ENCODE peak calls at places on chromosomes 12 and 14, in ten cellular contexts. J is fibroblast of lung, Z is tibial artery, A is GM23338, S is aorta, Q is right lobe of liver, U is esophagus squamous epithelium, F is uterus, L is neural progenitor cell, M is GM23248. O is an unnamed sample.

GRCh38 chr12:12890492-12890814 is 909 bp upstream of the GPRC5A start:
- DNase-seq in J (peak; percentile 55), Z (no peak), A (peak; percentile 34), S (no peak), Q (no peak), U (no peak), F (no peak), L (no peak), M (no peak), O (no peak)

GRCh38 chr12:105409881-105410471 is 79.5 kb downstream of the C12orf75 start:
- DNase-seq in J (peak; percentile 64), Z (peak; percentile 62), A (no peak), S (peak; percentile 70), Q (no peak), U (no peak), F (no peak), L (no peak), M (peak; percentile 62), O (no peak)

GRCh38 chr14:22099942-22100763 is 426.5 kb upstream of the OR4E1 start:
- DNase-seq in J (peak; percentile 52), Z (peak; percentile 79), A (peak; percentile 92), S (peak; percentile 61), Q (no peak), U (no peak), F (peak; percentile 74), L (peak; percentile 87), M (peak; percentile 60), O (no peak)

GRCh38 chr14:75303415-75303814 is 24.8 kb downstream of the FOS start:
- DNase-seq in J (peak; percentile 79), Z (peak; percentile 69), A (peak; percentile 90), S (no peak), Q (no peak), U (no peak), F (peak; percentile 61), L (peak; percentile 83), M (peak; percentile 83), O (no peak)

GRCh38 chr14:71250791-71251190 is 343.5 kb downstream of the PCNX1 start:
- DNase-seq in J (no peak), Z (no peak), A (no peak), S (no peak), Q (no peak), U (no peak), F (no peak), L (no peak), M (no peak), O (no peak)

GRCh38 chr12:52860102-52860838 is 11.5 kb upstream of the KRT78 start:
- DNase-seq in J (peak; percentile 27), Z (no peak), A (no peak), S (peak; percentile 27), Q (no peak), U (no peak), F (no peak), L (no peak), M (peak; percentile 60), O (no peak)

GRCh38 chr12:132445884-132446471 is 44.0 kb upstream of the FBRSL1 start:
- DNase-seq in J (peak; percentile 82), Z (no peak), A (peak; percentile 98), S (peak; percentile 75), Q (peak; percentile 56), U (no peak), F (peak; percentile 26), L (peak; percentile 92), M (peak; percentile 82), O (no peak)

GRCh38 chr12:112381898-112382796 is at the start of gene HECTD4:
- DNase-seq in J (peak; percentile 76), Z (peak; percentile 97), A (peak; percentile 97), S (peak; percentile 97), Q (peak; percentile 98), U (peak; percentile 67), F (peak; percentile 90), L (peak; percentile 99), M (peak; percentile 98), O (no peak)

GRCh38 chr14:95104911-95105310 is 52.4 kb downstream of the DICER1 start:
- DNase-seq in J (no peak), Z (no peak), A (no peak), S (no peak), Q (no peak), U (no peak), F (no peak), L (no peak), M (no peak), O (no peak)
- H3K27ac ChIP-seq in J (no peak overlapping the region), Z (no peak overlapping the region), A (no peak overlapping the region), S (no peak overlapping the region), Q (no peak overlapping the region), U (no peak overlapping the region), F (no peak overlapping the region), L (no peak overlapping the region), M (no peak overlapping the region), O (no peak overlapping the region)

GRCh38 chr12:57106021-57106708 is 5.0 kb downstream of the STAT6 start:
- DNase-seq in J (no peak), Z (no peak), A (no peak), S (no peak), Q (no peak), U (no peak), F (no peak), L (no peak), M (no peak), O (no peak)

GRCh38 chr12:57107456-57107855 is 3.7 kb downstream of the STAT6 start:
- DNase-seq in J (no peak), Z (no peak), A (no peak), S (no peak), Q (no peak), U (no peak), F (no peak), L (no peak), M (peak; percentile 15), O (peak; percentile 87)

GRCh38 chr12:57103856-57104255 is 7.3 kb downstream of the STAT6 start:
- DNase-seq in J (no peak), Z (no peak), A (no peak), S (no peak), Q (no peak), U (no peak), F (no peak), L (no peak), M (no peak), O (no peak)

GRCh38 chr12:57104292-57104910 is 6.8 kb downstream of the STAT6 start:
- DNase-seq in J (no peak), Z (no peak), A (no peak), S (no peak), Q (no peak), U (no peak), F (no peak), L (no peak), M (no peak), O (peak; percentile 80)

DNA sequence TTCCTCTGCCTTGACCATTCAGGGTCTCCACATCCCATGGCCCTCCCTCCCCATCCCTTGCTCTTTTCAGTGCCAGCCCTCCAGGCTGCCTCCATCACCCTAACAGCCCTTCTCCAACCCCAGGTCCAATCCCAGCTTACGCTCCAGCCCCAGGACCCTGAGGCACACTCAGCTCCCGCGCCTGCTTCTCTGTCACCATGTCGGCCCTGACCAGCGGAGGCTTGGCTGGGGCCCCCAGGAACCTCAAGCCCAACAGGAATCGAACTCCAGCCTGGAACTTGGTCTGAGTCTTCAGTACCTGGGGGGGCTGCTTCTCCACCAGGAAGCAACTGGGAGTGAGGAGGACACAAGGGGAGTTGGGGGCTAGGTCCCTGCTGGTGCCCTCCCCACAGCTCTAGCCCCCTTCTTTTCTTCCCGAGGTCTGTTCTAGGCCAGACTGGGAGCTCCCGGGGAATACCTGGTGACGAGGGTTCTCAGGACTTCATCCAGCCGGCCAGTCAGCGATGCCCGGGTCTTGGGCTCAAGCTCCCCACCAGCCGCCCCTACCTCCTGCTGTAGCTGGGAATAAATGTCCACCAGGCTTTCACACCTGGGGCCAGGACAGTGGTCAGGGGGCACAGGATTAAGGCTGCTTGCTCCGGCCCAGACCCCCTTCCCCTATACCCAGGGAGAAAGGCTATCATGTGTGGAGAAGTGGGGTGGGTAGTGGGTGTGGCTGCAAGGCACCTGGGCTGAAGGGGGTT is 6.0 kb downstream of the STAT6 start:
- DNase-seq in J (no peak), Z (no peak), A (no peak), S (no peak), Q (no peak), U (no peak), F (no peak), L (no peak), M (no peak), O (peak; percentile 82)
- H3K36me3 ChIP-seq in J (peaks cover 23% of the 10 kb centered on the region), Z (peaks cover 67% of the 10 kb centered on the region), A (no peaks in the 10 kb centered on the region), S (peaks cover 4% of the 10 kb centered on the region), Q (peaks cover 22% of the 10 kb centered on the region), U (peaks cover 20% of the 10 kb centered on the region), F (no peaks in the 10 kb centered on the region), L (no peaks in the 10 kb centered on the region), M (peaks cover 15% of the 10 kb centered on the region), O (peaks cover 54% of the 10 kb centered on the region)

GRCh38 chr12:92558241-92558773 is 144.5 kb upstream of the PLEKHG7 start:
- DNase-seq in J (no peak), Z (no peak), A (no peak), S (no peak), Q (no peak), U (no peak), F (no peak), L (no peak), M (no peak), O (no peak)

GRCh38 chr12:92558806-92559205 is 144.0 kb upstream of the PLEKHG7 start:
- DNase-seq in J (no peak), Z (no peak), A (no peak), S (no peak), Q (no peak), U (no peak), F (no peak), L (no peak), M (peak; percentile 73), O (no peak)

GRCh38 chr12:92560713-92561542 is 141.9 kb upstream of the PLEKHG7 start:
- DNase-seq in J (no peak), Z (no peak), A (no peak), S (no peak), Q (no peak), U (no peak), F (no peak), L (no peak), M (no peak), O (no peak)

GRCh38 chr12:92562063-92562734 is 140.6 kb upstream of the PLEKHG7 start:
- DNase-seq in J (peak; percentile 50), Z (no peak), A (no peak), S (no peak), Q (no peak), U (no peak), F (no peak), L (no peak), M (no peak), O (no peak)

DNA sequence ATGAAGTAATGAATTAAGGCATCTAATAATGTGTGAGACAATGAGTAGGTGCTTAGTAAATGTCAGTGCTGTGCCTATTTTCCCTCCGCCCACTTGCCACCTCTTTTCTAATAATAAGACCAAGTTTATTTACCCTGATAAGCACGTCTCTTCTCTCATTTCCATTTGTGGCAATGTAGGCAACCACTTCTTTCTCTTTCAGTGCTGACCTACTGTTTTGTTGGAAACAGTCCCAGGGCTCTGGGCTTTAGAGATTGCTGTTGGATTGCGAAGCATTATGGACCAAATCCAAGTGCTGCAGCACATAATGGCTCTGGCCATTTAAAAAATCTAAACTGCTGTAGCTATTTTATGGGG is 141.3 kb upstream of the PLEKHG7 start:
- DNase-seq in J (peak; percentile 99), Z (peak; percentile 66), A (no peak), S (peak; percentile 53), Q (no peak), U (no peak), F (no peak), L (no peak), M (peak; percentile 89), O (no peak)
- H3K4me1 ChIP-seq in J (no peaks in the 10 kb centered on the region), Z (peaks cover 25% of the 10 kb centered on the region), A (no peaks in the 10 kb centered on the region), S (peaks cover 2% of the 10 kb centered on the region), Q (peaks cover 41% of the 10 kb centered on the region), U (no peaks in the 10 kb centered on the region), F (no peaks in the 10 kb centered on the region), L (peaks cover 12% of the 10 kb centered on the region), M (peaks cover 26% of the 10 kb centered on the region), O (peaks cover 22% of the 10 kb centered on the region)

DNA sequence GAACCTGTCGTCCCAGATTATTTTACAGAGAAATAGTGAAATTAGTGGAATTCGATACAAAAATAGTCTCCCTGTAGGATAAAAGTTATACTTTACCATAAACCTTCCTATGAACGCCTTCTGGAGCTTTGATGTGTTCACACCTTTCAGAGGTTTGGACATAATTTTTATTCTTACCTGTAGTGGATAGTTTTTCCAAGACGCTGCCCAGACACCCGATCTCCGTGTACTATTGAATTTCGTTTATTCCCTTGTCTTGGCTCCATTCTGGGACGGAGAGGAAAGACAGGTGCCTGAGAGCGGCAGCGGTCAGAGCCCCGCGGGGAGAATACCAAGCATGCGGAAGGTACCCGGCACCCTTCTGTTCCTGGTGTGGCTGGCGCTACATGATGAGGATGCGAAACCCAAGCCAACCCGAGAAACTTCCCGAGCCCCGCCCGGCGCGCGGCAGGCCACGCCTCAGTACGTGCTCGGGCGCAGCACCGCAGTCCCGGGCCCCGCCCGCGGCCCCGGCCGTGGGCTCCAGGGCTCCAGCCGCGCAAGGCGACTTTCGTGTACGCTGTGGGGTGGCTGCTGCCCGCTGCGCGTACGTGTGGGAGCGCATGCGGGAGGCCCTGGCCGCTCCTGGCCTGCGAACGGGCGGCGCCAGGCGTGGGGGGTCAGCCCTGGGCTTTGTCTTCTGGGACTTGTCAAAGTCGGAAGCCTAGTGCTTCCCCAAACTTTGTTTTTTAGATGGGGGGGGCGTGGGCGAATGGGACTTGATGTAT is 11.3 kb upstream of the SNAPC1 start:
- DNase-seq in J (peak; percentile 71), Z (peak; percentile 88), A (peak; percentile 95), S (peak; percentile 94), Q (peak; percentile 88), U (peak; percentile 35), F (peak; percentile 76), L (no peak), M (peak; percentile 87), O (no peak)
- H3K27ac ChIP-seq in J (peak overlapping the region; percentile 59), Z (peak overlapping the region; percentile 95), A (peak overlapping the region; percentile 48), S (peak overlapping the region; percentile 94), Q (peak overlapping the region; percentile 39), U (peak overlapping the region; percentile 92), F (peak overlapping the region; percentile 75), L (no peak overlapping the region), M (peak overlapping the region; percentile 75), O (peak overlapping the region; percentile 80)